ENCODE peak calls at places on chromosomes 13 and 19, in four cellular contexts. M is adrenal gland, L is fibroblast of lung, F is left lung. R is an unnamed sample.

GRCh38 chr13:46202188-46202795 is 9.4 kb upstream of the LRRC63 start:
- DNase-seq in L (no peak), M (no peak), F (no peak), R (no peak)

GRCh38 chr19:9498183-9498902 is at the start of gene ZNF560:
- DNase-seq in M (no peak), L (peak; percentile 21), F (no peak), R (peak; percentile 94)

GRCh38 chr19:38394488-38394887 is 6.0 kb downstream of the SPRED3 start:
- DNase-seq in F (no peak), L (no peak), M (no peak), R (no peak)

GRCh38 chr19:19444694-19445155 is 39.2 kb downstream of the GATAD2A start:
- DNase-seq in L (peak; percentile 40), F (no peak), M (no peak), R (no peak)

GRCh38 chr19:1252221-1252817 is 3.9 kb downstream of the MIDN start:
- DNase-seq in F (peak; percentile 96), M (peak; percentile 97), L (peak; percentile 96), R (peak; percentile 83)

GRCh38 chr19:44745386-44745831 is 3.1 kb upstream of the BCL3 start:
- DNase-seq in F (peak; percentile 82), L (peak; percentile 82), M (peak; percentile 78), R (peak; percentile 82)

GRCh38 chr13:61370520-61370919 is 45.1 kb downstream of the PCDH20 start:
- DNase-seq in M (no peak), L (no peak), F (no peak), R (no peak)

GRCh38 chr19:16820056-16820455 is 9.1 kb upstream of the SIN3B start:
- DNase-seq in M (no peak), L (no peak), F (no peak), R (peak; percentile 71)

GRCh38 chr13:20525144-20525600 is 485 bp downstream of the CRYL1 start:
- DNase-seq in L (peak; percentile 6), F (peak; percentile 88), M (peak; percentile 22), R (peak; percentile 26)

GRCh38 chr19:10533656-10534386 is 9.9 kb upstream of the ATG4D start:
- DNase-seq in M (peak; percentile 41), F (no peak), L (peak; percentile 92), R (no peak)

GRCh38 chr19:48549380-48549779 is 2.6 kb upstream of the SULT2B1 start:
- DNase-seq in M (no peak), F (no peak), L (no peak), R (no peak)

GRCh38 chr19:1925544-1925943 is 15.4 kb upstream of the CSNK1G2 start:
- DNase-seq in F (no peak), M (no peak), L (no peak), R (no peak)

GRCh38 chr19:35731353-35731752 is 10.9 kb downstream of the IGFLR1 start:
- DNase-seq in M (no peak), L (no peak), F (no peak), R (no peak)

GRCh38 chr19:15304140-15304705 is 28.1 kb downstream of the BRD4 start:
- DNase-seq in F (no peak), L (peak; percentile 49), M (no peak), R (no peak)

GRCh38 chr13:111895896-111896821 is 170.8 kb upstream of the SOX1 start:
- DNase-seq in M (no peak), F (no peak), L (no peak), R (no peak)

GRCh38 chr13:105914637-105915036 is 620.8 kb downstream of the EFNB2 start:
- DNase-seq in L (peak; percentile 84), F (no peak), M (no peak), R (no peak)

GRCh38 chr19:4567584-4568071 is 8.1 kb upstream of the SEMA6B start:
- DNase-seq in F (peak; percentile 88), M (peak; percentile 59), L (no peak), R (peak; percentile 74)

GRCh38 chr13:72221276-72221962 is 354.4 kb upstream of the DACH1 start:
- DNase-seq in M (peak; percentile 26), L (no peak), F (peak; percentile 75), R (peak; percentile 57)

GRCh38 chr13:43783820-43784219 is 3.0 kb downstream of the ENOX1 start:
- DNase-seq in L (peak; percentile 16), M (no peak), F (no peak), R (no peak)

GRCh38 chr13:101449971-101450748 is 2.3 kb upstream of the ITGBL1 start:
- DNase-seq in M (no peak), L (peak; percentile 96), F (no peak), R (no peak)

GRCh38 chr13:25494708-25495411 is 123.1 kb downstream of the ATP8A2 start:
- DNase-seq in L (no peak), M (no peak), F (no peak), R (no peak)

GRCh38 chr13:77143325-77143907 is 116.5 kb upstream of the FBXL3 start:
- DNase-seq in L (peak; percentile 1), F (no peak), M (no peak), R (no peak)

GRCh38 chr13:45337803-45338202 is 3.2 kb downstream of the TPT1 start:
- DNase-seq in L (no peak), F (no peak), M (no peak), R (no peak)

GRCh38 chr13:40986328-40986856 is 32.7 kb downstream of the ELF1 start:
- DNase-seq in M (no peak), F (no peak), L (peak; percentile 47), R (no peak)

GRCh38 chr13:42379241-42379640 is 107.3 kb downstream of the AKAP11 start:
- DNase-seq in M (no peak), F (no peak), L (no peak), R (no peak)

GRCh38 chr19:31113250-31113685 is 236.0 kb downstream of the TSHZ3 start:
- DNase-seq in L (peak; percentile 44), F (no peak), M (no peak), R (no peak)

GRCh38 chr19:33499248-33499647 is 22.3 kb downstream of the PEPD start:
- DNase-seq in M (no peak), F (peak; percentile 47), L (no peak), R (no peak)

GRCh38 chr19:53131732-53132131 is 978 bp downstream of the ZNF415 start:
- DNase-seq in L (no peak), M (no peak), F (no peak), R (peak; percentile 60)

GRCh38 chr13:72851678-72852014 is 69.7 kb downstream of the PIBF1 start:
- DNase-seq in M (no peak), L (no peak), F (no peak), R (no peak)

GRCh38 chr13:45119469-45119989 is 781 bp upstream of the GTF2F2 start:
- DNase-seq in L (peak; percentile 79), F (no peak), M (peak; percentile 29), R (peak; percentile 34)

GRCh38 chr19:411723-412355 is 2.9 kb upstream of the C2CD4C start:
- DNase-seq in M (no peak), F (peak; percentile 62), L (no peak), R (no peak)

GRCh38 chr19:38691938-38692457 is 44.5 kb downstream of the ACTN4 start:
- DNase-seq in F (no peak), M (no peak), L (peak; percentile 98), R (no peak)

GRCh38 chr19:4877753-4878490 is 10.5 kb upstream of the PLIN3 start:
- DNase-seq in M (no peak), F (no peak), L (no peak), R (no peak)

GRCh38 chr13:33637978-33638743 is 179.8 kb upstream of the RFC3 start:
- DNase-seq in M (peak; percentile 67), F (no peak), L (peak; percentile 66), R (no peak)

GRCh38 chr19:496333-496634 is at the start of gene MADCAM1:
- DNase-seq in M (no peak), F (peak; percentile 68), L (no peak), R (no peak)

GRCh38 chr19:51010066-51010795 is 8.8 kb upstream of the KLK8 start:
- DNase-seq in F (no peak), L (no peak), M (no peak), R (no peak)
- H3K27ac ChIP-seq in F (no peak overlapping the region), L (no peak overlapping the region), M (no peak overlapping the region), R (no peak overlapping the region)

DNA sequence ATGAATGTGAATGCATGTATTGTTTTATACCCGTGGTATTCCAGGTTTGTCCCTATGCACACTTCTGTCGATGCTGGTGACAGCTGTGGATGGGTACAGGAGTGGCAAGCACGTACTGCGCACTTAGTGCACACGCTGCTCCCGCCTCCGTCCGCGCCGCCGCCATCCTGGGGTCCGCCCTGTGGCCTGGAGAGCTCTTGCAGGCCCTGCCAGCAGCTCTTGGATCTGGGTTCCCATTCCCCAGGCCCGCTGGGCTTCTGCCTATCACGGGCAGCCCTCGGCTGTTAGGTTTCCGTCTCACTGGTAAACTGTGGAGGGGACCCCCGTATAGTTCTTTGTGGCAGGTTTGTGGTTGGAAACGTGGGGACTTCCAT is 4.0 kb downstream of the GNA11 start:
- DNase-seq in F (peak; percentile 77), L (no peak), M (no peak), R (no peak)
- H3K27ac ChIP-seq in F (peak overlapping the region; percentile 78), L (peak overlapping the region; percentile 82), M (peak overlapping the region; percentile 89), R (peak overlapping the region; percentile 64)

GRCh38 chr13:112997188-112998135 is 28.4 kb downstream of the MCF2L start:
- DNase-seq in L (no peak), F (peak; percentile 65), M (no peak), R (no peak)

GRCh38 chr13:113001251-113002140 is 32.5 kb downstream of the MCF2L start:
- DNase-seq in F (no peak), M (no peak), L (peak; percentile 17), R (peak; percentile 26)

GRCh38 chr13:113000575-113000974 is 31.6 kb downstream of the MCF2L start:
- DNase-seq in L (no peak), F (no peak), M (no peak), R (no peak)

GRCh38 chr13:112998506-112999280 is 29.7 kb downstream of the MCF2L start:
- DNase-seq in M (no peak), F (no peak), L (no peak), R (peak; percentile 58)

GRCh38 chr13:112999414-113000177 is 30.6 kb downstream of the MCF2L start:
- DNase-seq in L (no peak), M (no peak), F (peak; percentile 59), R (no peak)
- H3K27ac ChIP-seq in L (no peak overlapping the region), M (peak overlapping the region; percentile 75), F (no peak overlapping the region), R (no peak overlapping the region)

GRCh38 chr13:99421271-99421670 is 80.0 kb upstream of the TM9SF2 start:
- DNase-seq in L (no peak), M (no peak), F (peak; percentile 61), R (peak; percentile 7)

GRCh38 chr13:99418663-99419140 is 82.6 kb upstream of the TM9SF2 start:
- DNase-seq in M (no peak), F (no peak), L (no peak), R (peak; percentile 6)

GRCh38 chr13:99421758-99422555 is 79.3 kb upstream of the TM9SF2 start:
- DNase-seq in F (peak; percentile 20), M (no peak), L (no peak), R (peak; percentile 9)

GRCh38 chr13:99417821-99418662 is 83.2 kb upstream of the TM9SF2 start:
- DNase-seq in M (no peak), F (no peak), L (peak; percentile 23), R (peak; percentile 8)

DNA sequence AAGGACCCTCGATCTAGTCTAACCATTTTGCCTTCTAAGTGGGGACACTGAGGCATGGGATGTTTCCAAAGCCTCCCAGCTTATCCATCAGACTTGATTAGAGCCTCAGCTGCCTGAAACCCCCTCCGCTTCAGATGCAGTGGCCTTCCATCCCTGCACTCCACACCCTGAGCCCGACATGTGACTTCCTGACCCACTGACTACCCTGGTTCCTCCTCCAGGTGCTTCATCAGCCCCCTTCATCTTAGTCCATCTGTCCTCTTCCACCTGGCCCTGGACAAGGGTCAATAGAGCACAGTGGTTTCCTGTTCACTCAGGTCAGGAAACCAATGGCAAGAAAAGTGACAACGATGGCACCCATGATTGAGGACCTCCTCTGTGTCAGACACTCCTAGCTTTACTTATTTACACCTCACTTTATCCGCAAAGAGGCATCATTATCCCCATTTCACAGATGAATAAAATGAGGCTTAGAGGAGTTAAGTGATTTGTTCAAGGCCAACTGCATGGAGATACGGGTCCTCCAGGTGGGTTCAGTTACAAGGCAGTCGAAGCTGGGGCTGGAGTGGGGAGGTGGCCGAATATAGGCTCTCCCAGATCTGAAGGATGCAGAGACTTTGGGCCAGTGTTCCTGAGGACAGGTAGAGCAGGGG is 81.6 kb upstream of the TM9SF2 start:
- DNase-seq in L (no peak), M (no peak), F (no peak), R (no peak)
- H3K27ac ChIP-seq in L (no peak overlapping the region), M (no peak overlapping the region), F (no peak overlapping the region), R (no peak overlapping the region)

R was measured in testis.